ENCODE peak calls at places on chromosomes 3 and 15, in eight cellular contexts. U, P, J, E, R, G, T and C are unnamed samples.

GRCh38 chr3:112378989-112379692 is 46.2 kb downstream of the CD200 start:
- DNase-seq in J (no peak), R (peak; percentile 79), U (no peak), T (no peak), P (no peak), G (peak; percentile 57), E (no peak), C (no peak)

GRCh38 chr15:38635170-38635569 is 70.6 kb upstream of the RASGRP1 start:
- DNase-seq in J (no peak), P (no peak), E (no peak), R (no peak), T (no peak), U (no peak), G (no peak), C (no peak)

GRCh38 chr3:69282191-69282590 is 103.7 kb downstream of the FRMD4B start:
- DNase-seq in R (no peak), E (peak; percentile 44), P (peak; percentile 22), U (no peak), J (no peak), G (no peak), T (no peak), C (no peak)

GRCh38 chr15:60079210-60079609 is 75.1 kb downstream of the FOXB1 start:
- DNase-seq in P (no peak), J (no peak), T (no peak), G (no peak), U (no peak), E (no peak), R (no peak), C (peak; percentile 7)

GRCh38 chr3:61299343-61299742 is 48.1 kb upstream of the FHIT start:
- DNase-seq in T (no peak), P (no peak), G (no peak), J (no peak), R (no peak), E (no peak), U (no peak), C (no peak)

GRCh38 chr3:111577798-111578685 is 17.1 kb downstream of the ZBED2 start:
- DNase-seq in G (peak; percentile 78), U (peak; percentile 1), T (peak; percentile 70), R (peak; percentile 76), P (no peak), J (peak; percentile 7), E (no peak), C (no peak)

GRCh38 chr15:33296856-33297255 is 13.9 kb upstream of the RYR3 start:
- DNase-seq in G (peak; percentile 5), J (no peak), U (no peak), E (no peak), P (no peak), T (no peak), R (no peak), C (no peak)

GRCh38 chr3:79517766-79518413 is 249.9 kb downstream of the ROBO1 start:
- DNase-seq in R (peak; percentile 21), J (no peak), P (no peak), G (peak; percentile 25), T (peak; percentile 17), E (no peak), U (peak; percentile 9), C (no peak)

GRCh38 chr15:33197636-33198035 is 3.1 kb upstream of the FMN1 start:
- DNase-seq in E (no peak), G (no peak), T (no peak), P (no peak), U (no peak), R (no peak), J (no peak), C (no peak)

GRCh38 chr3:186510374-186511079 is 33.7 kb downstream of the CRYGS start:
- DNase-seq in G (no peak), P (no peak), R (peak; percentile 30), J (no peak), E (no peak), U (no peak), T (no peak), C (no peak)

GRCh38 chr3:10532939-10533730 is 27.7 kb upstream of the ATP2B2 start:
- DNase-seq in E (no peak), G (no peak), R (no peak), J (no peak), P (no peak), T (no peak), U (no peak), C (no peak)

GRCh38 chr3:39184968-39185285 is 7.5 kb downstream of the XIRP1 start:
- DNase-seq in U (no peak), R (no peak), G (no peak), T (no peak), E (no peak), J (no peak), P (no peak), C (no peak)

GRCh38 chr3:34683851-34684250 is 885.4 kb downstream of the PDCD6IP start:
- DNase-seq in J (no peak), P (peak; percentile 32), G (peak; percentile 48), U (no peak), T (peak; percentile 3), E (no peak), R (peak; percentile 16), C (peak; percentile 44)

GRCh38 chr15:40343512-40343911 is 2.8 kb upstream of the CCDC9B start:
- DNase-seq in P (no peak), E (no peak), G (peak; percentile 96), U (no peak), T (peak; percentile 63), R (peak; percentile 97), J (no peak), C (no peak)

GRCh38 chr3:115187149-115187757 is 40.2 kb upstream of the ZBTB20 start:
- DNase-seq in E (no peak), U (no peak), G (no peak), J (no peak), T (no peak), P (no peak), R (no peak), C (no peak)

GRCh38 chr3:97131476-97131875 is 317.1 kb downstream of the EPHA6 start:
- DNase-seq in R (no peak), P (no peak), U (no peak), T (peak; percentile 3), J (no peak), G (no peak), E (no peak), C (no peak)

GRCh38 chr3:190558796-190559195 is 44.9 kb downstream of the IL1RAP start:
- DNase-seq in J (no peak), U (no peak), G (no peak), P (no peak), T (no peak), E (no peak), R (no peak), C (no peak)

GRCh38 chr3:99218468-99218867 is 317.0 kb upstream of the DCBLD2 start:
- DNase-seq in P (no peak), U (no peak), G (no peak), J (no peak), T (no peak), R (no peak), E (no peak), C (no peak)

GRCh38 chr3:196232154-196232881 is 16.0 kb downstream of the SLC51A start:
- DNase-seq in E (no peak), G (no peak), T (no peak), P (no peak), U (no peak), J (no peak), R (no peak), C (no peak)

GRCh38 chr15:52103217-52104207 is 9.1 kb downstream of the BCL2L10 start:
- DNase-seq in G (peak; percentile 93), U (no peak), P (no peak), R (peak; percentile 97), J (peak; percentile 34), T (peak; percentile 81), E (no peak), C (no peak)

GRCh38 chr3:183252973-183253363 is at the start of gene B3GNT5:
- DNase-seq in G (no peak), J (no peak), P (peak; percentile 49), E (peak; percentile 26), T (no peak), R (no peak), U (peak; percentile 89), C (no peak)

GRCh38 chr15:74988007-74988800 is 7.2 kb upstream of the SCAMP5 start:
- DNase-seq in R (no peak), T (peak; percentile 53), E (peak; percentile 59), G (no peak), P (peak; percentile 31), J (no peak), U (peak; percentile 21), C (peak; percentile 38)

GRCh38 chr3:146421814-146422748 is 47.3 kb downstream of the PLSCR2 start:
- DNase-seq in G (peak; percentile 1), E (no peak), U (no peak), R (peak; percentile 82), J (no peak), P (no peak), T (no peak), C (no peak)

GRCh38 chr3:122774564-122774963 is 19.1 kb downstream of the HSPBAP1 start:
- DNase-seq in T (no peak), E (no peak), P (no peak), G (peak; percentile 15), U (no peak), J (no peak), R (peak; percentile 61), C (no peak)

GRCh38 chr3:101868534-101869464 is 19.5 kb downstream of the NFKBIZ start:
- DNase-seq in E (no peak), T (no peak), R (peak; percentile 90), U (no peak), G (no peak), J (no peak), P (no peak), C (no peak)

GRCh38 chr15:84818221-84819131 is 1.3 kb downstream of the ALPK3 start:
- DNase-seq in R (peak; percentile 26), E (no peak), J (peak; percentile 47), T (no peak), G (no peak), U (no peak), P (no peak), C (peak; percentile 19)

GRCh38 chr15:91254766-91255165 is 154.7 kb downstream of the SV2B start:
- DNase-seq in G (no peak), P (no peak), T (no peak), U (no peak), J (no peak), E (no peak), R (no peak), C (no peak)

GRCh38 chr15:95365615-95366107 is 964.8 kb upstream of the NR2F2 start:
- DNase-seq in T (no peak), J (no peak), G (no peak), R (peak; percentile 44), P (no peak), U (no peak), E (no peak), C (no peak)

GRCh38 chr15:71611721-71612016 is 198.7 kb upstream of the NR2E3 start:
- DNase-seq in P (no peak), E (no peak), R (no peak), G (no peak), T (no peak), J (no peak), U (no peak), C (no peak)

GRCh38 chr3:67421912-67422311 is 232.5 kb downstream of the SUCLG2 start:
- DNase-seq in E (no peak), P (no peak), G (no peak), T (no peak), R (no peak), J (no peak), U (no peak), C (no peak)

GRCh38 chr3:112738366-112738765 is 97.4 kb upstream of the CCDC80 start:
- DNase-seq in T (no peak), G (peak; percentile 42), P (no peak), R (peak; percentile 25), U (no peak), E (no peak), J (no peak), C (no peak)

GRCh38 chr3:46671541-46672348 is 21.7 kb downstream of the ALS2CL start:
- DNase-seq in T (no peak), P (peak; percentile 5), G (no peak), U (no peak), E (no peak), J (no peak), R (no peak), C (no peak)

GRCh38 chr3:117035785-117036184 is 326.2 kb downstream of the TUSC7 start:
- DNase-seq in U (no peak), E (no peak), G (peak; percentile 4), R (no peak), J (no peak), T (no peak), P (no peak), C (no peak)

GRCh38 chr15:100879461-100880138 is at the start of gene ALDH1A3:
- DNase-seq in P (peak; percentile 20), J (peak; percentile 58), E (no peak), R (peak; percentile 43), U (no peak), T (peak; percentile 56), G (peak; percentile 61), C (no peak)